ENCODE peak calls at places on chromosome 22, in ten cellular contexts. C is fibroblast of the aortic adventitia; M is stimulated activated CD4-positive, alpha-beta T cell treated with anti-CD3 and anti-CD28 coated beads, Interleukin-2, amount 100 ng/mL, for 24 hours; L is anterior cingulate cortex; I is cardiac muscle cell; F is substantia nigra; Q is ACHN; H is tibial artery; W is activated T-cell treated with anti-CD3 and anti-CD28 coated beads, Interleukin-2, amount 50 U/mL, for 4 hours; X is progenitor cell of endocrine pancreas. R is an unnamed sample.

GRCh38 chr22:40679964-40680818 is 907 bp downstream of the MCHR1 start:
- DNase-seq in C (peak), M (no peak), L (no peak), I (peak), F (no peak), Q (no peak), H (no peak), W (no peak), X (no peak), R (no peak)

GRCh38 chr22:20206709-20207215 is 55.9 kb upstream of the CCDC188 start:
- DNase-seq in C (peak), M (peak), L (no peak), I (peak), F (no peak), Q (peak), H (no peak), W (no peak), X (no peak), R (no peak)

GRCh38 chr22:44571566-44572413 is 73.8 kb upstream of the RTL6 start:
- DNase-seq in C (no peak), M (no peak), L (no peak), I (no peak), F (no peak), Q (no peak), H (peak), W (no peak), X (no peak), R (no peak)

GRCh38 chr22:28711820-28712777 is 29.5 kb downstream of the CHEK2 start:
- DNase-seq in C (peak), M (no peak), L (no peak), I (peak), F (no peak), Q (peak), H (no peak), W (no peak), X (no peak), R (no peak)

GRCh38 chr22:36085476-36086169 is 57.0 kb upstream of the RBFOX2 start:
- DNase-seq in C (no peak), M (no peak), L (no peak), I (no peak), F (no peak), Q (no peak), H (no peak), W (no peak), X (no peak), R (no peak)

GRCh38 chr22:21967693-21968271 is 14.8 kb downstream of the TOP3B start:
- DNase-seq in C (no peak), M (no peak), L (no peak), I (no peak), F (no peak), Q (no peak), H (no peak), W (no peak), X (no peak), R (no peak)

GRCh38 chr22:45246060-45246985 is 5.6 kb upstream of the KIAA0930 start:
- DNase-seq in C (peak), M (no peak), L (no peak), I (peak), F (no peak), Q (peak), H (no peak), W (no peak), X (no peak), R (no peak)

GRCh38 chr22:48800886-48801607 is 1026.6 kb downstream of the BRD1 start:
- DNase-seq in C (no peak), M (no peak), L (no peak), I (no peak), F (no peak), Q (no peak), H (no peak), W (no peak), X (no peak), R (no peak)

GRCh38 chr22:38258895-38259294 is 13.9 kb downstream of the TMEM184B start:
- DNase-seq in C (peak), M (no peak), L (no peak), I (peak), F (no peak), Q (no peak), H (peak), W (no peak), X (no peak), R (no peak)

GRCh38 chr22:28001171-28001835 is 82.2 kb upstream of the PITPNB start:
- DNase-seq in C (no peak), M (no peak), L (no peak), I (no peak), F (no peak), Q (no peak), H (no peak), W (no peak), X (no peak), R (no peak)

R was measured in iPS DF 19.7.